ENCODE peak calls at places on chromosomes 4 and X, in six cellular contexts. I, N, X, M, G and T are unnamed samples.

GRCh38 chr4:155891058-155891457 is 12.4 kb upstream of the TDO2 start:
- DNase-seq in I (peak; percentile 29), N (no peak), X (peak; percentile 15), M (no peak), G (no peak), T (no peak)

GRCh38 chr4:961651-962230 is 11.6 kb downstream of the DGKQ start:
- DNase-seq in I (peak; percentile 81), N (no peak), X (no peak), M (peak; percentile 81), G (no peak), T (no peak)

GRCh38 chr4:155099231-155099630 is 109.2 kb upstream of the NPY2R start:
- DNase-seq in I (no peak), N (no peak), X (no peak), M (no peak), G (no peak), T (no peak)

GRCh38 chr4:40990202-40990898 is 224.0 kb downstream of the APBB2 start:
- DNase-seq in I (peak; percentile 96), N (no peak), X (peak; percentile 98), M (no peak), G (no peak), T (no peak)

GRCh38 chr4:153486281-153487151 is 20.4 kb downstream of the TMEM131L start:
- DNase-seq in I (peak; percentile 98), N (peak; percentile 45), X (peak; percentile 65), M (no peak), G (no peak), T (no peak)

GRCh38 chr4:135994360-135994759 is 1537.9 kb downstream of the PCDH18 start:
- DNase-seq in I (no peak), N (no peak), X (no peak), M (no peak), G (no peak), T (no peak)

GRCh38 chrX:37986893-37987292 is 19.5 kb upstream of the SYTL5 start:
- DNase-seq in I (no peak), N (no peak), X (peak; percentile 59), M (no peak), G (no peak), T (no peak)

GRCh38 chr4:27916432-27917184 is 1056.0 kb downstream of the STIM2 start:
- DNase-seq in I (no peak), N (no peak), X (no peak), M (peak; percentile 17), G (no peak), T (no peak)

GRCh38 chr4:140400111-140400510 is 26.7 kb downstream of the SCOC start:
- DNase-seq in I (no peak), N (no peak), X (no peak), M (no peak), G (no peak), T (no peak)

GRCh38 chr4:2822461-2823300 is 21.0 kb upstream of the ADD1 start:
- DNase-seq in I (no peak), N (no peak), X (no peak), M (no peak), G (no peak), T (no peak)

GRCh38 chr4:174099712-174100111 is 183.8 kb downstream of the FBXO8 start:
- DNase-seq in I (no peak), N (no peak), X (no peak), M (no peak), G (no peak), T (no peak)

GRCh38 chr4:98765771-98766170 is 107.4 kb upstream of the TSPAN5 start:
- DNase-seq in I (no peak), N (no peak), X (no peak), M (no peak), G (no peak), T (no peak)

GRCh38 chr4:87932718-87933136 is 42.8 kb upstream of the SPP1 start:
- DNase-seq in I (no peak), N (no peak), X (no peak), M (no peak), G (no peak), T (no peak)

GRCh38 chrX:105744291-105744690 is 78.0 kb upstream of the NRK start:
- DNase-seq in I (peak; percentile 79), N (no peak), X (no peak), M (no peak), G (no peak), T (no peak)

GRCh38 chr4:8730159-8730558 is 137.6 kb downstream of the CPZ start:
- DNase-seq in I (no peak), N (no peak), X (no peak), M (no peak), G (no peak), T (no peak)

GRCh38 chrX:74492720-74493201 is 71.5 kb downstream of the SLC16A2 start:
- DNase-seq in I (no peak), N (no peak), X (peak; percentile 13), M (no peak), G (peak; percentile 6), T (no peak)

GRCh38 chr4:101283436-101283835 is 63.9 kb downstream of the PPP3CA start:
- DNase-seq in I (no peak), N (no peak), X (no peak), M (no peak), G (no peak), T (no peak)

GRCh38 chr4:149896428-149896827 is 80.8 kb upstream of the IQCM start:
- DNase-seq in I (no peak), N (no peak), X (peak; percentile 42), M (no peak), G (peak; percentile 23), T (peak; percentile 78)

GRCh38 chrX:118178450-118178849 is 61.8 kb upstream of the KLHL13 start:
- DNase-seq in I (no peak), N (no peak), X (no peak), M (no peak), G (no peak), T (no peak)

GRCh38 chr4:42750831-42751230 is 93.9 kb upstream of the ATP8A1 start:
- DNase-seq in I (no peak), N (no peak), X (no peak), M (no peak), G (no peak), T (no peak)

GRCh38 chr4:1164956-1165545 is 7.3 kb downstream of the SPON2 start:
- DNase-seq in I (no peak), N (no peak), X (no peak), M (no peak), G (no peak), T (no peak)

GRCh38 chrX:14290335-14290734 is 239.0 kb upstream of the GLRA2 start:
- DNase-seq in I (peak; percentile 30), N (no peak), X (no peak), M (no peak), G (no peak), T (no peak)

GRCh38 chr4:102259081-102259480 is 86.2 kb downstream of the SLC39A8 start:
- DNase-seq in I (no peak), N (no peak), X (no peak), M (no peak), G (no peak), T (no peak)

GRCh38 chr4:58247792-58248191 is 1137.6 kb upstream of the IGFBP7 start:
- DNase-seq in I (no peak), N (no peak), X (no peak), M (no peak), G (peak; percentile 4), T (peak; percentile 37)

GRCh38 chrX:139936259-139936658 is 3.4 kb upstream of the ATP11C start:
- DNase-seq in I (no peak), N (no peak), X (no peak), M (no peak), G (no peak), T (peak; percentile 28)

GRCh38 chr4:80740375-80740774 is 290.1 kb upstream of the BMP3 start:
- DNase-seq in I (peak; percentile 71), N (no peak), X (no peak), M (no peak), G (no peak), T (no peak)

GRCh38 chrX:20116087-20116574 is 576 bp downstream of the MAP7D2 start:
- DNase-seq in I (no peak), N (no peak), X (no peak), M (no peak), G (no peak), T (no peak)

GRCh38 chr4:24137963-24138601 is 248.2 kb upstream of the PPARGC1A start:
- DNase-seq in I (no peak), N (no peak), X (no peak), M (peak; percentile 90), G (no peak), T (no peak)

GRCh38 chr4:179751669-179752068 is 2309.4 kb upstream of the AGA start:
- DNase-seq in I (peak; percentile 76), N (no peak), X (no peak), M (no peak), G (no peak), T (no peak)

GRCh38 chr4:122100508-122100907 is 51.6 kb upstream of the BLTP1 start:
- DNase-seq in I (no peak), N (no peak), X (no peak), M (no peak), G (no peak), T (no peak)

GRCh38 chr4:119053245-119053644 is 82.4 kb upstream of the MYOZ2 start:
- DNase-seq in I (no peak), N (no peak), X (no peak), M (no peak), G (no peak), T (no peak)

GRCh38 chrX:15405846-15406245 is 21.6 kb upstream of the VEGFD start:
- DNase-seq in I (no peak), N (no peak), X (peak; percentile 18), M (no peak), G (no peak), T (no peak)